ENCODE peak calls at places on chromosomes 5 and 9, in seven cellular contexts. X, V, O, M, T, E and Q are unnamed samples.
A peak's percentile ranks its signal among the peaks of the same experiment; 100 is the strongest.

GRCh38 chr5:31113101-31113500 is 80.4 kb upstream of the CDH6 start:
- DNase-seq in X (no peak), V (no peak), O (no peak), M (no peak), T (no peak), E (no peak), Q (no peak)

GRCh38 chr5:132771559-132771998 is 5.5 kb downstream of the SEPTIN8 start:
- DNase-seq in X (peak; percentile 90), V (no peak), O (no peak), M (no peak), T (no peak), E (no peak), Q (no peak)

GRCh38 chr9:94870793-94871558 is 144.5 kb downstream of the AOPEP start:
- DNase-seq in X (no peak), V (no peak), O (no peak), M (no peak), T (no peak), E (peak; percentile 26), Q (no peak)

GRCh38 chr9:37732086-37732744 is 21.4 kb upstream of the TRMT10B start:
- DNase-seq in X (no peak), V (no peak), O (no peak), M (peak; percentile 84), T (no peak), E (no peak), Q (no peak)

GRCh38 chr9:38380872-38381534 is 11.5 kb upstream of the ALDH1B1 start:
- DNase-seq in X (peak; percentile 98), V (no peak), O (peak; percentile 57), M (no peak), T (no peak), E (peak; percentile 61), Q (no peak)

GRCh38 chr5:173062141-173062540 is 6.0 kb downstream of the CREBRF start:
- DNase-seq in X (no peak), V (no peak), O (no peak), M (no peak), T (no peak), E (no peak), Q (no peak)

GRCh38 chr5:96219580-96220281 is 213.3 kb downstream of the PCSK1 start:
- DNase-seq in X (no peak), V (no peak), O (no peak), M (no peak), T (no peak), E (no peak), Q (no peak)

GRCh38 chr9:134291961-134292871 is 34.0 kb upstream of the RXRA start:
- DNase-seq in X (no peak), V (no peak), O (no peak), M (no peak), T (no peak), E (no peak), Q (no peak)

GRCh38 chr9:2623046-2623865 is 1.7 kb downstream of the VLDLR start:
- DNase-seq in X (peak; percentile 33), V (no peak), O (no peak), M (peak; percentile 68), T (no peak), E (peak; percentile 74), Q (no peak)

GRCh38 chr5:77546-77945 is 14.4 kb upstream of the PLEKHG4B start:
- DNase-seq in X (no peak), V (no peak), O (peak; percentile 10), M (no peak), T (no peak), E (no peak), Q (no peak)

GRCh38 chr5:68447121-68447520 is 231.6 kb downstream of the PIK3R1 start:
- DNase-seq in X (no peak), V (no peak), O (no peak), M (no peak), T (no peak), E (no peak), Q (no peak)

GRCh38 chr9:122389799-122390481 is 19.1 kb downstream of the PTGS1 start:
- DNase-seq in X (no peak), V (no peak), O (no peak), M (no peak), T (no peak), E (no peak), Q (no peak)

GRCh38 chr9:116653580-116654355 is 33.3 kb upstream of the TRIM32 start:
- DNase-seq in X (peak; percentile 25), V (no peak), O (no peak), M (no peak), T (no peak), E (no peak), Q (no peak)

GRCh38 chr5:59709833-59710232 is 183.7 kb downstream of the PDE4D start:
- DNase-seq in X (no peak), V (no peak), O (no peak), M (no peak), T (no peak), E (no peak), Q (no peak)

GRCh38 chr9:111975709-111976108 is 79.1 kb downstream of the UGCG start:
- DNase-seq in X (peak; percentile 38), V (peak; percentile 32), O (no peak), M (no peak), T (peak; percentile 39), E (peak; percentile 52), Q (no peak)

GRCh38 chr5:154260224-154260859 is 69.8 kb downstream of the GALNT10 start:
- DNase-seq in X (no peak), V (no peak), O (no peak), M (no peak), T (no peak), E (no peak), Q (no peak)

GRCh38 chr5:160960592-160960991 is 108.6 kb upstream of the ATP10B start:
- DNase-seq in X (no peak), V (no peak), O (no peak), M (no peak), T (no peak), E (no peak), Q (no peak)

GRCh38 chr5:95712347-95712958 is 18.7 kb upstream of the RHOBTB3 start:
- DNase-seq in X (no peak), V (peak; percentile 97), O (peak; percentile 86), M (peak; percentile 14), T (no peak), E (no peak), Q (peak; percentile 75)

GRCh38 chr9:131554865-131555351 is 9.6 kb downstream of the PRRT1B start:
- DNase-seq in X (no peak), V (no peak), O (no peak), M (no peak), T (no peak), E (peak; percentile 60), Q (no peak)

GRCh38 chr9:89743576-89744254 is 138.9 kb downstream of the GADD45G start:
- DNase-seq in X (no peak), V (no peak), O (no peak), M (peak; percentile 55), T (peak; percentile 71), E (peak; percentile 61), Q (no peak)

GRCh38 chr5:138844812-138845513 is 30.2 kb downstream of the LRRTM2 start:
- DNase-seq in X (no peak), V (no peak), O (no peak), M (no peak), T (no peak), E (no peak), Q (no peak)

GRCh38 chr5:124193371-124193789 is 553.1 kb downstream of the ZNF608 start:
- DNase-seq in X (no peak), V (peak; percentile 22), O (no peak), M (peak; percentile 56), T (no peak), E (no peak), Q (no peak)

GRCh38 chr5:163571755-163572154 is 66.3 kb downstream of the MAT2B start:
- DNase-seq in X (no peak), V (no peak), O (no peak), M (peak; percentile 26), T (no peak), E (no peak), Q (no peak)

GRCh38 chr5:138972230-138972629 is 97.1 kb upstream of the LRRTM2 start:
- DNase-seq in X (no peak), V (no peak), O (no peak), M (no peak), T (no peak), E (no peak), Q (no peak)

GRCh38 chr5:39513236-39513635 is 88.5 kb upstream of the DAB2 start:
- DNase-seq in X (peak; percentile 12), V (peak; percentile 1), O (no peak), M (no peak), T (no peak), E (no peak), Q (no peak)
- TF ChIP-seq SIN3A in X (no peak), V (no peak), O (no peak), M (no peak), T (no peak), E (no peak), Q (no peak)

DNA sequence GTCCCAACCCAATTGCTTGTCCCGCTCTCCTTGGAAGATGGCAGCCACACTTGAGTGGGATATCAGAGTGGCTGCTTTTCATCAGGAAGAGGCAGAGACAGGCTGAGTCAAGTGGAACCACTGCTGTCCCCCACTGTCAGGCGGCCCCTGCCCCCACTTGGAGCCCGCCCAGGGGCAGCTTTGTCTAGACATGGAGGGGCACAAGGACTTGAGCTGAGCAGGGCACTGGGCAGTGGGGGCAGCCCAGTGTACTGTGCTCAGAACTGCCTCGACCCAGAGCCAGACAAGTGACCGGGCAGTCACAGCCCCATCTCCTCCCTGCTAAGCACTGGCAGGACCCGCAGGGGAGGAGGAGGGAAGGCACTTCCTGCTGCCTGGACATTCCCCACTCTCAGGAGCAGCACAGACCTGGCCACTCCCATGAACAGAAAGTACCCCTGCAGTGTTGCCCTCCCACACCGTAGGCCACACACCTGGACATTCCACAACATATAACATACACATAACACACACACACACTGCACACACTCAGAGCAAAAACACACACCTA is 91.0 kb downstream of the MRPL36 start:
- DNase-seq in X (no peak), V (no peak), O (no peak), M (no peak), T (no peak), E (peak; percentile 44), Q (no peak)
- TF ChIP-seq SIN3A in X (no peak), V (no peak), O (no peak), M (no peak), T (no peak), E (no peak), Q (no peak)

GRCh38 chr5:159324097-159324760 is 6.1 kb downstream of the IL12B start:
- DNase-seq in X (no peak), V (no peak), O (no peak), M (no peak), T (no peak), E (no peak), Q (no peak)

GRCh38 chr5:159331099-159331973 is 1.0 kb upstream of the IL12B start:
- DNase-seq in X (no peak), V (no peak), O (peak; percentile 80), M (peak; percentile 86), T (no peak), E (peak; percentile 94), Q (no peak)

GRCh38 chr5:159324986-159325385 is 5.3 kb downstream of the IL12B start:
- DNase-seq in X (no peak), V (no peak), O (no peak), M (no peak), T (no peak), E (no peak), Q (no peak)

GRCh38 chr5:159332800-159333563 is 2.7 kb upstream of the IL12B start:
- DNase-seq in X (no peak), V (no peak), O (no peak), M (no peak), T (no peak), E (no peak), Q (no peak)

GRCh38 chr5:159330131-159330530 is at the start of gene IL12B:
- DNase-seq in X (no peak), V (no peak), O (no peak), M (no peak), T (no peak), E (no peak), Q (no peak)
- TF ChIP-seq SIN3A in X (no peak), V (no peak), O (no peak), M (no peak), T (no peak), E (no peak), Q (no peak)

GRCh38 chr5:142357469-142358090 is 32.8 kb upstream of the SPRY4 start:
- DNase-seq in X (no peak), V (no peak), O (no peak), M (no peak), T (no peak), E (no peak), Q (no peak)
- TF ChIP-seq SIN3A in X (peak; percentile 2), V (no peak), O (no peak), M (no peak), T (no peak), E (no peak), Q (no peak)